ENCODE peak calls at places on chromosomes 2 and 18, in ten cellular contexts. One of them, this sample, is unnamed.

GRCh38 chr2:139492301-139492700 is 712.1 kb upstream of the NXPH2 start:
- DNase-seq in CD4-positive, CD25-positive, alpha-beta regulatory T cell: no peak
- DNase-seq in mesendoderm: no peak
- DNase-seq in bronchial epithelial cell: no peak
- DNase-seq in K562: no peak
- DNase-seq in adipocyte: no peak
- DNase-seq in uterus: no peak
- DNase-seq in aorta: no peak
- DNase-seq in tibial artery: no peak
- DNase-seq in pancreas: no peak
- DNase-seq in this sample: no peak

GRCh38 chr2:65055427-65056214 is 595 bp upstream of the CEP68 start:
- DNase-seq in tibial artery: peak; percentile 55
- DNase-seq in K562: no peak
- DNase-seq in aorta: no peak
- DNase-seq in uterus: no peak
- DNase-seq in CD4-positive, CD25-positive, alpha-beta regulatory T cell: no peak
- DNase-seq in pancreas: peak; percentile 87
- DNase-seq in adipocyte: no peak
- DNase-seq in mesendoderm: no peak
- DNase-seq in bronchial epithelial cell: peak; percentile 35
- DNase-seq in this sample: no peak

GRCh38 chr18:6355789-6356589 is 58.7 kb downstream of the L3MBTL4 start:
- DNase-seq in adipocyte: no peak
- DNase-seq in K562: no peak
- DNase-seq in aorta: no peak
- DNase-seq in uterus: no peak
- DNase-seq in CD4-positive, CD25-positive, alpha-beta regulatory T cell: no peak
- DNase-seq in pancreas: no peak
- DNase-seq in mesendoderm: peak; percentile 19
- DNase-seq in bronchial epithelial cell: peak; percentile 64
- DNase-seq in tibial artery: no peak
- DNase-seq in this sample: no peak

GRCh38 chr2:70920367-70920715 is 15.4 kb upstream of the ATP6V1B1 start:
- DNase-seq in uterus: no peak
- DNase-seq in K562: no peak
- DNase-seq in adipocyte: no peak
- DNase-seq in bronchial epithelial cell: no peak
- DNase-seq in CD4-positive, CD25-positive, alpha-beta regulatory T cell: no peak
- DNase-seq in mesendoderm: no peak
- DNase-seq in pancreas: no peak
- DNase-seq in tibial artery: no peak
- DNase-seq in aorta: no peak
- DNase-seq in this sample: no peak

GRCh38 chr2:183348492-183348891 is 224.2 kb downstream of the NUP35 start:
- DNase-seq in adipocyte: no peak
- DNase-seq in mesendoderm: no peak
- DNase-seq in CD4-positive, CD25-positive, alpha-beta regulatory T cell: no peak
- DNase-seq in uterus: no peak
- DNase-seq in tibial artery: no peak
- DNase-seq in K562: no peak
- DNase-seq in pancreas: no peak
- DNase-seq in bronchial epithelial cell: no peak
- DNase-seq in aorta: no peak
- DNase-seq in this sample: no peak

GRCh38 chr18:43961713-43962112 is 684.4 kb upstream of the SYT4 start:
- DNase-seq in mesendoderm: no peak
- DNase-seq in pancreas: no peak
- DNase-seq in bronchial epithelial cell: peak; percentile 47
- DNase-seq in K562: no peak
- DNase-seq in tibial artery: no peak
- DNase-seq in adipocyte: no peak
- DNase-seq in aorta: no peak
- DNase-seq in CD4-positive, CD25-positive, alpha-beta regulatory T cell: no peak
- DNase-seq in uterus: no peak
- DNase-seq in this sample: no peak

GRCh38 chr2:146916914-146917313 is 927.9 kb upstream of the ACVR2A start:
- DNase-seq in CD4-positive, CD25-positive, alpha-beta regulatory T cell: no peak
- DNase-seq in K562: no peak
- DNase-seq in uterus: no peak
- DNase-seq in bronchial epithelial cell: peak; percentile 44
- DNase-seq in tibial artery: no peak
- DNase-seq in pancreas: no peak
- DNase-seq in mesendoderm: no peak
- DNase-seq in adipocyte: no peak
- DNase-seq in aorta: no peak
- DNase-seq in this sample: no peak

GRCh38 chr2:141316606-141317005 is 814.2 kb downstream of the LRP1B start:
- DNase-seq in mesendoderm: peak; percentile 21
- DNase-seq in adipocyte: no peak
- DNase-seq in pancreas: no peak
- DNase-seq in K562: no peak
- DNase-seq in tibial artery: no peak
- DNase-seq in aorta: no peak
- DNase-seq in bronchial epithelial cell: no peak
- DNase-seq in CD4-positive, CD25-positive, alpha-beta regulatory T cell: no peak
- DNase-seq in uterus: no peak
- DNase-seq in this sample: no peak

GRCh38 chr2:60352491-60353405 is 200.7 kb downstream of the BCL11A start:
- DNase-seq in tibial artery: no peak
- DNase-seq in uterus: no peak
- DNase-seq in mesendoderm: no peak
- DNase-seq in bronchial epithelial cell: peak; percentile 7
- DNase-seq in K562: no peak
- DNase-seq in pancreas: no peak
- DNase-seq in adipocyte: no peak
- DNase-seq in aorta: no peak
- DNase-seq in CD4-positive, CD25-positive, alpha-beta regulatory T cell: no peak
- DNase-seq in this sample: no peak

GRCh38 chr2:207362716-207363115 is 167.0 kb upstream of the CREB1 start:
- DNase-seq in tibial artery: no peak
- DNase-seq in aorta: no peak
- DNase-seq in uterus: no peak
- DNase-seq in K562: no peak
- DNase-seq in adipocyte: peak; percentile 10
- DNase-seq in bronchial epithelial cell: no peak
- DNase-seq in pancreas: no peak
- DNase-seq in CD4-positive, CD25-positive, alpha-beta regulatory T cell: no peak
- DNase-seq in mesendoderm: no peak
- DNase-seq in this sample: no peak

GRCh38 chr2:146992466-146992865 is 852.4 kb upstream of the ACVR2A start:
- DNase-seq in K562: no peak
- DNase-seq in mesendoderm: no peak
- DNase-seq in tibial artery: no peak
- DNase-seq in aorta: no peak
- DNase-seq in bronchial epithelial cell: peak; percentile 64
- DNase-seq in uterus: no peak
- DNase-seq in pancreas: no peak
- DNase-seq in CD4-positive, CD25-positive, alpha-beta regulatory T cell: no peak
- DNase-seq in adipocyte: no peak
- DNase-seq in this sample: no peak

GRCh38 chr2:197306691-197307030 is 3.9 kb downstream of the ANKRD44 start:
- DNase-seq in aorta: peak; percentile 77
- DNase-seq in bronchial epithelial cell: peak; percentile 34
- DNase-seq in pancreas: peak; percentile 77
- DNase-seq in mesendoderm: no peak
- DNase-seq in uterus: no peak
- DNase-seq in K562: no peak
- DNase-seq in tibial artery: peak; percentile 57
- DNase-seq in adipocyte: no peak
- DNase-seq in CD4-positive, CD25-positive, alpha-beta regulatory T cell: no peak
- DNase-seq in this sample: peak; percentile 76

GRCh38 chr2:207825958-207826330 is 56.2 kb upstream of the FZD5 start:
- DNase-seq in tibial artery: no peak
- DNase-seq in CD4-positive, CD25-positive, alpha-beta regulatory T cell: no peak
- DNase-seq in pancreas: no peak
- DNase-seq in aorta: no peak
- DNase-seq in bronchial epithelial cell: no peak
- DNase-seq in mesendoderm: no peak
- DNase-seq in adipocyte: no peak
- DNase-seq in K562: no peak
- DNase-seq in uterus: peak; percentile 41
- DNase-seq in this sample: no peak

GRCh38 chr2:178859760-178860159 is 52.5 kb upstream of the TTN start:
- DNase-seq in bronchial epithelial cell: no peak
- DNase-seq in pancreas: no peak
- DNase-seq in tibial artery: no peak
- DNase-seq in mesendoderm: no peak
- DNase-seq in K562: no peak
- DNase-seq in aorta: no peak
- DNase-seq in uterus: no peak
- DNase-seq in adipocyte: no peak
- DNase-seq in CD4-positive, CD25-positive, alpha-beta regulatory T cell: no peak
- DNase-seq in this sample: peak; percentile 73

GRCh38 chr2:235170536-235171510 is 219.0 kb downstream of the SH3BP4 start:
- DNase-seq in bronchial epithelial cell: peak; percentile 61
- DNase-seq in pancreas: no peak
- DNase-seq in CD4-positive, CD25-positive, alpha-beta regulatory T cell: no peak
- DNase-seq in uterus: no peak
- DNase-seq in adipocyte: peak; percentile 91
- DNase-seq in K562: no peak
- DNase-seq in aorta: no peak
- DNase-seq in mesendoderm: peak; percentile 94
- DNase-seq in tibial artery: no peak
- DNase-seq in this sample: peak; percentile 84

GRCh38 chr2:19630921-19631320 is 270.9 kb downstream of the TTC32 start:
- DNase-seq in adipocyte: no peak
- DNase-seq in pancreas: no peak
- DNase-seq in CD4-positive, CD25-positive, alpha-beta regulatory T cell: no peak
- DNase-seq in tibial artery: no peak
- DNase-seq in K562: no peak
- DNase-seq in uterus: no peak
- DNase-seq in aorta: no peak
- DNase-seq in bronchial epithelial cell: peak; percentile 29
- DNase-seq in mesendoderm: no peak
- DNase-seq in this sample: no peak

GRCh38 chr2:19632327-19633040 is 269.3 kb downstream of the TTC32 start:
- DNase-seq in mesendoderm: no peak
- DNase-seq in bronchial epithelial cell: no peak
- DNase-seq in uterus: peak; percentile 19
- DNase-seq in K562: no peak
- DNase-seq in pancreas: no peak
- DNase-seq in CD4-positive, CD25-positive, alpha-beta regulatory T cell: no peak
- DNase-seq in aorta: peak; percentile 59
- DNase-seq in tibial artery: peak; percentile 50
- DNase-seq in adipocyte: peak; percentile 30
- DNase-seq in this sample: peak; percentile 77

DNA sequence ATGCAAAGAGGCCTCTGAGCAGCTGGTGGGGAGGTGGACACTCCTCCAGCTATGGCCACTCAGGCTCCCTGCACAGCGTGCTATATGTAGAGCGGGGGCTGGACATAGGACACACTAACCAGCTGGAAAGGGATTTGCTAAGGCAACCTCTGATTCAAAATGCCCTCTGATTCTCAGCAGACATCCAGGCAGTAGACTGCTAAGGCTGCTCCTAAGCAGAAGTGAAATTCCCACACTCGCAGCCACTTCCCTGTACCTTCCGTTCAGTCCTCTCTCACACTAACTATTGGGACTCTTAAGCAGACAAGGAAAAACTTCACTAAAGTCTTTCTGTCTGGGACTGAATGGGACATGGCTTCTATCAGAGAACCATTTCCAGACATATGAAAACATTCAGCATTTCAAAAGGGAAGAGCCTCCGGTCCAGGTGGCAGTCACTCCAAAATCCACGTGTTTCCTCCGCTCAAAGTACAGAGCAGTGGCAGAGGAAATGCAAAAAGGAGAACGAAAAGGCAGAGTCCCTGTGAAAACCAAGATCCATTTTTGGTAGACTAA is 265.8 kb downstream of the TTC32 start:
- DNase-seq in bronchial epithelial cell: no peak
- DNase-seq in aorta: no peak
- DNase-seq in adipocyte: no peak
- DNase-seq in K562: no peak
- DNase-seq in uterus: no peak
- DNase-seq in pancreas: no peak
- DNase-seq in tibial artery: no peak
- DNase-seq in mesendoderm: no peak
- DNase-seq in CD4-positive, CD25-positive, alpha-beta regulatory T cell: no peak
- DNase-seq in this sample: no peak
- H3K36me3 ChIP-seq in bronchial epithelial cell: no peaks in the 10 kb centered on the region
- H3K36me3 ChIP-seq in aorta: no peaks in the 10 kb centered on the region
- H3K36me3 ChIP-seq in adipocyte: no peaks in the 10 kb centered on the region
- H3K36me3 ChIP-seq in K562: no peaks in the 10 kb centered on the region
- H3K36me3 ChIP-seq in uterus: no peaks in the 10 kb centered on the region
- H3K36me3 ChIP-seq in pancreas: no peaks in the 10 kb centered on the region
- H3K36me3 ChIP-seq in tibial artery: no peaks in the 10 kb centered on the region
- H3K36me3 ChIP-seq in mesendoderm: no peaks in the 10 kb centered on the region
- H3K36me3 ChIP-seq in CD4-positive, CD25-positive, alpha-beta regulatory T cell: no peaks in the 10 kb centered on the region
- H3K36me3 ChIP-seq in this sample: no peaks in the 10 kb centered on the region

GRCh38 chr18:79941473-79942119 is 9.9 kb downstream of the SLC66A2 start:
- DNase-seq in aorta: peak; percentile 20
- DNase-seq in tibial artery: no peak
- DNase-seq in adipocyte: no peak
- DNase-seq in bronchial epithelial cell: peak; percentile 28
- DNase-seq in mesendoderm: no peak
- DNase-seq in uterus: no peak
- DNase-seq in pancreas: no peak
- DNase-seq in K562: no peak
- DNase-seq in CD4-positive, CD25-positive, alpha-beta regulatory T cell: no peak
- DNase-seq in this sample: no peak
- H3K36me3 ChIP-seq in aorta: no peaks in the 10 kb centered on the region
- H3K36me3 ChIP-seq in tibial artery: peaks cover 5% of the 10 kb centered on the region
- H3K36me3 ChIP-seq in adipocyte: peaks cover 55% of the 10 kb centered on the region
- H3K36me3 ChIP-seq in bronchial epithelial cell: peaks cover 15% of the 10 kb centered on the region
- H3K36me3 ChIP-seq in mesendoderm: no peaks in the 10 kb centered on the region
- H3K36me3 ChIP-seq in uterus: no peaks in the 10 kb centered on the region
- H3K36me3 ChIP-seq in pancreas: peaks cover 4% of the 10 kb centered on the region
- H3K36me3 ChIP-seq in K562: peaks cover 4% of the 10 kb centered on the region
- H3K36me3 ChIP-seq in CD4-positive, CD25-positive, alpha-beta regulatory T cell: peaks cover 40% of the 10 kb centered on the region
- H3K36me3 ChIP-seq in this sample: peaks cover 33% of the 10 kb centered on the region

DNA sequence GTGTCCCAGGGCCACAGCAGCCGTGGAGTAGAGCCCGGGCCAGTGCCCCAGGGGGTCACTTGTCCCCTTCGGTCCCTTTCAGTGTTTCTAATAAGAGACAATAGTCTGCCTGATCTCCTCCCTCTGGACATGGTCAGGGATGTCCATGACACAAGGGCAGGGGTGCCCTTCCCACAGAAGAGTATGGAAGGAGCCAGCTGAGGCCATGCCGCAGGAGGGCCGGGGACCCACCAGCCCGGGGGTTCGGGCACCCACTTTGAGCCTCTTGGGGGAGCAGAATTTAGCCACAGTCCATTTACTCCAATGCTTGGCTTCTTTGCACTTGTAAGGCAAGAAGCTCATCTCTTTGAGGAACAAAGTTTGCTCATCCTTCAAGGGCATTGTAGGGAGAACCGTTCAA is 88.7 kb upstream of the ATG16L1 start:
- DNase-seq in mesendoderm: no peak
- DNase-seq in uterus: no peak
- DNase-seq in tibial artery: no peak
- DNase-seq in K562: no peak
- DNase-seq in adipocyte: no peak
- DNase-seq in aorta: no peak
- DNase-seq in pancreas: no peak
- DNase-seq in CD4-positive, CD25-positive, alpha-beta regulatory T cell: no peak
- DNase-seq in bronchial epithelial cell: no peak
- DNase-seq in this sample: no peak
- H3K36me3 ChIP-seq in mesendoderm: no peaks in the 10 kb centered on the region
- H3K36me3 ChIP-seq in uterus: no peaks in the 10 kb centered on the region
- H3K36me3 ChIP-seq in tibial artery: no peaks in the 10 kb centered on the region
- H3K36me3 ChIP-seq in K562: no peaks in the 10 kb centered on the region
- H3K36me3 ChIP-seq in adipocyte: no peaks in the 10 kb centered on the region
- H3K36me3 ChIP-seq in aorta: no peaks in the 10 kb centered on the region
- H3K36me3 ChIP-seq in pancreas: no peaks in the 10 kb centered on the region
- H3K36me3 ChIP-seq in CD4-positive, CD25-positive, alpha-beta regulatory T cell: peaks cover 93% of the 10 kb centered on the region
- H3K36me3 ChIP-seq in bronchial epithelial cell: peaks cover 28% of the 10 kb centered on the region
- H3K36me3 ChIP-seq in this sample: no peaks in the 10 kb centered on the region

GRCh38 chr2:43806719-43807031 is 32.0 kb downstream of the ABCG5 start:
- DNase-seq in tibial artery: no peak
- DNase-seq in CD4-positive, CD25-positive, alpha-beta regulatory T cell: no peak
- DNase-seq in uterus: no peak
- DNase-seq in pancreas: no peak
- DNase-seq in aorta: no peak
- DNase-seq in mesendoderm: no peak
- DNase-seq in K562: no peak
- DNase-seq in bronchial epithelial cell: no peak
- DNase-seq in adipocyte: no peak
- DNase-seq in this sample: no peak
- H3K36me3 ChIP-seq in tibial artery: peaks cover 38% of the 10 kb centered on the region
- H3K36me3 ChIP-seq in CD4-positive, CD25-positive, alpha-beta regulatory T cell: no peaks in the 10 kb centered on the region
- H3K36me3 ChIP-seq in uterus: no peaks in the 10 kb centered on the region
- H3K36me3 ChIP-seq in pancreas: no peaks in the 10 kb centered on the region
- H3K36me3 ChIP-seq in aorta: peaks cover 10% of the 10 kb centered on the region
- H3K36me3 ChIP-seq in mesendoderm: no peaks in the 10 kb centered on the region
- H3K36me3 ChIP-seq in K562: no peaks in the 10 kb centered on the region
- H3K36me3 ChIP-seq in bronchial epithelial cell: no peaks in the 10 kb centered on the region
- H3K36me3 ChIP-seq in adipocyte: peaks cover 25% of the 10 kb centered on the region
- H3K36me3 ChIP-seq in this sample: no peaks in the 10 kb centered on the region

This sample was measured in MG63.